ENCODE peak calls at places on chromosomes 1 and 21, in five cellular contexts. M is CD4-positive, alpha-beta T cell; T is Caki2; D is AG04449; V is H1. L is an unnamed sample.

GRCh38 chr1:19504796-19505693 is 19.7 kb upstream of the CAPZB start:
- DNase-seq in M (no peak), T (peak; percentile 71), D (no peak), V (no peak), L (peak; percentile 69)

GRCh38 chr1:29901618-29902017 is 665.3 kb downstream of the PTPRU start:
- DNase-seq in M (no peak), T (no peak), D (no peak), V (no peak), L (no peak)

GRCh38 chr1:17328855-17329254 is 20.9 kb downstream of the PADI4 start:
- DNase-seq in M (no peak), T (no peak), D (no peak), V (no peak), L (no peak)

GRCh38 chr1:226002667-226003501 is 3.7 kb upstream of the SDE2 start:
- DNase-seq in M (no peak), T (peak; percentile 91), D (no peak), V (peak; percentile 47), L (peak; percentile 90)

GRCh38 chr1:28123461-28123961 is 35.1 kb upstream of the EYA3 start:
- DNase-seq in M (no peak), T (no peak), D (no peak), V (no peak), L (peak; percentile 81)

GRCh38 chr1:98344726-98345125 is 316.8 kb upstream of the SNX7 start:
- DNase-seq in M (no peak), T (no peak), D (no peak), V (no peak), L (no peak)

GRCh38 chr1:12549106-12549459 is 68.9 kb downstream of the DHRS3 start:
- DNase-seq in M (no peak), T (peak; percentile 85), D (no peak), V (no peak), L (peak; percentile 60)

GRCh38 chr1:156104861-156105546 is 9.5 kb upstream of the LMNA start:
- DNase-seq in M (no peak), T (no peak), D (no peak), V (no peak), L (peak; percentile 92)

GRCh38 chr1:89949991-89950624 is 44.8 kb upstream of the ZNF326 start:
- DNase-seq in M (no peak), T (peak; percentile 33), D (no peak), V (no peak), L (no peak)

GRCh38 chr1:12407050-12407961 is 177.5 kb downstream of the VPS13D start:
- DNase-seq in M (no peak), T (peak; percentile 30), D (no peak), V (no peak), L (peak; percentile 85)

GRCh38 chr21:46555225-46555617 is 49.7 kb downstream of the S100B start:
- DNase-seq in M (no peak), T (no peak), D (no peak), V (no peak), L (no peak)

GRCh38 chr21:36783612-36784383 is 84.9 kb downstream of the SIM2 start:
- DNase-seq in M (no peak), T (peak; percentile 92), D (peak; percentile 57), V (no peak), L (peak; percentile 79)

GRCh38 chr1:178513278-178513983 is 522 bp downstream of the TEX35 start:
- DNase-seq in M (no peak), T (no peak), D (no peak), V (no peak), L (peak; percentile 54)

GRCh38 chr1:92989936-92990582 is 28.8 kb upstream of the DIPK1A start:
- DNase-seq in M (no peak), T (peak; percentile 73), D (no peak), V (no peak), L (peak; percentile 83)

GRCh38 chr1:211371406-211372105 is 44.9 kb downstream of the TRAF5 start:
- DNase-seq in M (no peak), T (peak; percentile 93), D (no peak), V (no peak), L (no peak)

GRCh38 chr1:3774503-3775247 is 2.1 kb downstream of the SMIM1 start:
- DNase-seq in M (no peak), T (no peak), D (no peak), V (no peak), L (peak; percentile 24)

GRCh38 chr1:75203415-75204277 is 69.5 kb downstream of the LHX8 start:
- DNase-seq in M (no peak), T (peak; percentile 29), D (no peak), V (no peak), L (peak; percentile 74)

GRCh38 chr21:46216132-46216747 is 12.3 kb downstream of the LSS start:
- DNase-seq in M (no peak), T (no peak), D (no peak), V (no peak), L (no peak)

GRCh38 chr1:234047113-234047512 is 142.6 kb downstream of the SLC35F3 start:
- DNase-seq in M (no peak), T (no peak), D (no peak), V (no peak), L (no peak)

GRCh38 chr1:219074084-219074728 is 99.5 kb upstream of the LYPLAL1 start:
- DNase-seq in M (no peak), T (no peak), D (no peak), V (no peak), L (no peak)

GRCh38 chr1:8017495-8018310 is 8.4 kb downstream of the ERRFI1 start:
- DNase-seq in M (no peak), T (no peak), D (no peak), V (no peak), L (peak; percentile 64)

GRCh38 chr1:226575436-226576390 is 27.1 kb downstream of the STUM start:
- DNase-seq in M (no peak), T (no peak), D (no peak), V (no peak), L (no peak)

GRCh38 chr1:156420209-156421061 is 51.4 kb downstream of the RHBG start:
- DNase-seq in M (no peak), T (no peak), D (no peak), V (no peak), L (peak; percentile 33)